ENCODE peak calls at places on chromosomes 2 and 18, in four cellular contexts. One of them, this sample, is unnamed.

GRCh38 chr2:98004071-98004470 is 8.3 kb upstream of the TMEM131 start:
- DNase-seq in HCEC 1CT: no peak
- DNase-seq in ureter: no peak
- DNase-seq in choroid plexus epithelial cell: no peak
- DNase-seq in this sample: no peak

GRCh38 chr2:172208881-172209325 is 106.2 kb upstream of the DLX2 start:
- DNase-seq in HCEC 1CT: peak
- DNase-seq in ureter: no peak
- DNase-seq in choroid plexus epithelial cell: peak
- DNase-seq in this sample: peak

GRCh38 chr2:241867776-241868420 is 1.6 kb upstream of the RTP5 start:
- DNase-seq in HCEC 1CT: no peak
- DNase-seq in ureter: no peak
- DNase-seq in choroid plexus epithelial cell: no peak
- DNase-seq in this sample: no peak

GRCh38 chr2:226378733-226379132 is 420.9 kb downstream of the IRS1 start:
- DNase-seq in HCEC 1CT: no peak
- DNase-seq in ureter: no peak
- DNase-seq in choroid plexus epithelial cell: peak
- DNase-seq in this sample: peak

GRCh38 chr18:49899647-49900330 is 86.5 kb upstream of the ACAA2 start:
- DNase-seq in HCEC 1CT: no peak
- DNase-seq in ureter: no peak
- DNase-seq in choroid plexus epithelial cell: no peak
- DNase-seq in this sample: no peak

GRCh38 chr2:127324635-127325034 is 30.7 kb upstream of the ERCC3 start:
- DNase-seq in HCEC 1CT: peak
- DNase-seq in ureter: no peak
- DNase-seq in choroid plexus epithelial cell: peak
- DNase-seq in this sample: peak

GRCh38 chr2:189481071-189481470 is 39.8 kb downstream of the WDR75 start:
- DNase-seq in HCEC 1CT: no peak
- DNase-seq in ureter: no peak
- DNase-seq in choroid plexus epithelial cell: no peak
- DNase-seq in this sample: no peak

GRCh38 chr2:205180730-205181129 is 501.6 kb upstream of the NRP2 start:
- DNase-seq in HCEC 1CT: no peak
- DNase-seq in ureter: no peak
- DNase-seq in choroid plexus epithelial cell: no peak
- DNase-seq in this sample: no peak

GRCh38 chr2:172431428-172431827 is 4.0 kb downstream of the ITGA6 start:
- DNase-seq in HCEC 1CT: no peak
- DNase-seq in ureter: no peak
- DNase-seq in choroid plexus epithelial cell: no peak
- DNase-seq in this sample: no peak

GRCh38 chr2:11175293-11175795 is 20.1 kb downstream of the SLC66A3 start:
- DNase-seq in HCEC 1CT: peak
- DNase-seq in ureter: no peak
- DNase-seq in choroid plexus epithelial cell: peak
- DNase-seq in this sample: peak

This sample was measured in brain microvascular endothelial cell.